ENCODE peak calls at places on chromosomes 11 and 22, in five cellular contexts. R, M, J, U and B are unnamed samples.

GRCh38 chr22:38461414-38462081 is 6.3 kb upstream of the KDELR3 start:
- DNase-seq in R (peak), M (peak), J (peak), U (peak), B (peak)

GRCh38 chr11:372809-373715 is 3.8 kb downstream of the B4GALNT4 start:
- DNase-seq in R (no peak), M (no peak), J (no peak), U (no peak), B (no peak)

GRCh38 chr22:17607891-17608521 is 20.5 kb downstream of the ATP6V1E1 start:
- DNase-seq in R (no peak), M (no peak), J (no peak), U (no peak), B (no peak)

GRCh38 chr11:90171359-90171758 is 36.9 kb downstream of the NAALAD2 start:
- DNase-seq in R (no peak), M (no peak), J (no peak), U (no peak), B (no peak)

GRCh38 chr22:22031183-22031560 is 48.6 kb upstream of the TOP3B start:
- DNase-seq in R (peak), M (no peak), J (no peak), U (no peak), B (no peak)

GRCh38 chr11:118434553-118435232 is 1.6 kb upstream of the KMT2A start:
- DNase-seq in R (peak), M (peak), J (peak), U (peak), B (peak)

GRCh38 chr11:95991545-95991944 is 67.6 kb upstream of the MTMR2 start:
- DNase-seq in R (no peak), M (no peak), J (no peak), U (no peak), B (peak)

GRCh38 chr11:114265084-114265878 is 30.9 kb upstream of the NNMT start:
- DNase-seq in R (no peak), M (no peak), J (no peak), U (no peak), B (no peak)

GRCh38 chr22:35305525-35306070 is 5.9 kb downstream of the TOM1 start:
- DNase-seq in R (no peak), M (no peak), J (no peak), U (no peak), B (no peak)

GRCh38 chr11:109378049-109378448 is 43.9 kb upstream of the C11orf87 start:
- DNase-seq in R (no peak), M (no peak), J (no peak), U (no peak), B (no peak)

GRCh38 chr11:81071641-81072040 is 1630.8 kb upstream of the TENM4 start:
- DNase-seq in R (no peak), M (no peak), J (peak), U (no peak), B (no peak)

GRCh38 chr11:64609436-64610047 is 18.5 kb downstream of the SLC22A12 start:
- DNase-seq in R (peak), M (no peak), J (no peak), U (peak), B (peak)

GRCh38 chr22:21708960-21709359 is 26.6 kb downstream of the YPEL1 start:
- DNase-seq in R (no peak), M (no peak), J (no peak), U (no peak), B (no peak)

GRCh38 chr11:72235351-72236057 is 8.5 kb downstream of the PHOX2A start:
- DNase-seq in R (no peak), M (no peak), J (no peak), U (no peak), B (no peak)

GRCh38 chr11:66617148-66617814 is 851 bp downstream of the RBM14 start:
- DNase-seq in R (no peak), M (no peak), J (peak), U (no peak), B (peak)

GRCh38 chr11:64694026-64694755 is 28.8 kb downstream of the NRXN2 start:
- DNase-seq in R (no peak), M (no peak), J (no peak), U (no peak), B (no peak)

GRCh38 chr11:112016088-112016764 is 9.0 kb upstream of the DLAT start:
- DNase-seq in R (no peak), M (no peak), J (no peak), U (no peak), B (peak)

GRCh38 chr11:103586756-103587155 is 449.7 kb upstream of the DDI1 start:
- DNase-seq in R (no peak), M (no peak), J (peak), U (no peak), B (peak)

GRCh38 chr11:27124514-27125264 is 84.1 kb downstream of the BBOX1 start:
- DNase-seq in R (peak), M (no peak), J (no peak), U (no peak), B (peak)

GRCh38 chr11:86124251-86125233 is 55.7 kb upstream of the PICALM start:
- DNase-seq in R (no peak), M (no peak), J (no peak), U (no peak), B (no peak)

GRCh38 chr11:2366733-2367132 is 10.4 kb upstream of the CD81 start:
- DNase-seq in R (no peak), M (no peak), J (no peak), U (no peak), B (no peak)

GRCh38 chr22:23579870-23580585 is at the start of gene IGLL1:
- DNase-seq in R (no peak), M (no peak), J (no peak), U (no peak), B (no peak)

GRCh38 chr11:97702948-97703347 is 1313.1 kb downstream of the JRKL start:
- DNase-seq in R (no peak), M (no peak), J (no peak), U (no peak), B (no peak)

GRCh38 chr22:28711820-28712777 is 29.5 kb downstream of the CHEK2 start:
- DNase-seq in R (no peak), M (no peak), J (peak), U (no peak), B (peak)
- TF ChIP-seq EZH2phosphoT487 in R (no peak), M (no peak), J (no peak), U (no peak), B (peak)

GRCh38 chr11:13923716-13924650 is 38.5 kb upstream of the SPON1 start:
- DNase-seq in R (peak), M (no peak), J (peak), U (no peak), B (no peak)

GRCh38 chr11:13924801-13925327 is 37.7 kb upstream of the SPON1 start:
- DNase-seq in R (peak), M (no peak), J (no peak), U (no peak), B (no peak)

GRCh38 chr11:13928566-13929251 is 33.8 kb upstream of the SPON1 start:
- DNase-seq in R (peak), M (no peak), J (peak), U (no peak), B (peak)

GRCh38 chr11:13927496-13927895 is 35.0 kb upstream of the SPON1 start:
- DNase-seq in R (no peak), M (no peak), J (no peak), U (no peak), B (no peak)

GRCh38 chr11:13923182-13923581 is 39.3 kb upstream of the SPON1 start:
- DNase-seq in R (peak), M (no peak), J (peak), U (no peak), B (no peak)
- TF ChIP-seq EZH2phosphoT487 in R (no peak), M (no peak), J (no peak), U (no peak), B (no peak)

GRCh38 chr22:37157516-37158289 is 8.0 kb upstream of the IL2RB start:
- DNase-seq in R (no peak), M (no peak), J (no peak), U (no peak), B (peak)

GRCh38 chr22:37156686-37157435 is 7.1 kb upstream of the IL2RB start:
- DNase-seq in R (no peak), M (no peak), J (no peak), U (no peak), B (no peak)

GRCh38 chr22:37160037-37160436 is 10.3 kb upstream of the IL2RB start:
- DNase-seq in R (no peak), M (peak), J (no peak), U (peak), B (no peak)

GRCh38 chr22:37161442-37161841 is 11.7 kb upstream of the IL2RB start:
- DNase-seq in R (peak), M (no peak), J (peak), U (peak), B (peak)

GRCh38 chr22:37158963-37159290 is 9.2 kb upstream of the IL2RB start:
- DNase-seq in R (no peak), M (no peak), J (no peak), U (no peak), B (no peak)
- TF ChIP-seq EZH2phosphoT487 in R (no peak), M (no peak), J (no peak), U (no peak), B (no peak)

GRCh38 chr11:76288166-76288978 is 82.1 kb upstream of the WNT11 start:
- DNase-seq in R (peak), M (no peak), J (no peak), U (no peak), B (no peak)

GRCh38 chr11:76291576-76292526 is 85.5 kb upstream of the WNT11 start:
- DNase-seq in R (no peak), M (no peak), J (peak), U (no peak), B (no peak)

GRCh38 chr11:76293189-76293631 is 86.9 kb upstream of the WNT11 start:
- DNase-seq in R (no peak), M (no peak), J (no peak), U (no peak), B (no peak)

GRCh38 chr11:76296731-76297130 is 84.2 kb downstream of the THAP12 start:
- DNase-seq in R (no peak), M (no peak), J (no peak), U (no peak), B (no peak)

GRCh38 chr11:76292583-76293188 is 86.4 kb upstream of the WNT11 start:
- DNase-seq in R (no peak), M (no peak), J (no peak), U (no peak), B (no peak)
- TF ChIP-seq EZH2phosphoT487 in R (no peak), M (no peak), J (no peak), U (no peak), B (no peak)

DNA sequence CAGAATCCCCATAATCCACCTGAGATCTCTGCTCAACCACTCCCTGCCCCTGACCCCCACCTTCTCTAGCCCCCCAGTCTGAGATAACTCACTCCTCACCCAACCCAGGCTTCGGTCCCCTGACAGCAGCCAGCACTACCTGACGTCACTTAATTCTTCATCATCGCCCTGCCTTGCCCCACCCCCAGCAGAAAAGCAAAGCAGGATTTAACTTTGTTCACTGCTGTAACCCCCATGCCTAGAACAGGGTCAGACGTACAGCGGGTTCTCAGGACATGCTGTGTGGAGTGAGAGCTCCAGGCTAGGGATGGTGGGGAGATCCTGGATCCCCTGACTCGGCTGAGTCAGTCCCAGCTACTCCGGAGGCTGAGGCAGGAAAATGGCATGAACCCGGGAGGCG is 45.8 kb downstream of the ELFN2 start:
- DNase-seq in R (no peak), M (no peak), J (no peak), U (no peak), B (peak)
- TF ChIP-seq EZH2phosphoT487 in R (no peak), M (no peak), J (no peak), U (no peak), B (no peak)

DNA sequence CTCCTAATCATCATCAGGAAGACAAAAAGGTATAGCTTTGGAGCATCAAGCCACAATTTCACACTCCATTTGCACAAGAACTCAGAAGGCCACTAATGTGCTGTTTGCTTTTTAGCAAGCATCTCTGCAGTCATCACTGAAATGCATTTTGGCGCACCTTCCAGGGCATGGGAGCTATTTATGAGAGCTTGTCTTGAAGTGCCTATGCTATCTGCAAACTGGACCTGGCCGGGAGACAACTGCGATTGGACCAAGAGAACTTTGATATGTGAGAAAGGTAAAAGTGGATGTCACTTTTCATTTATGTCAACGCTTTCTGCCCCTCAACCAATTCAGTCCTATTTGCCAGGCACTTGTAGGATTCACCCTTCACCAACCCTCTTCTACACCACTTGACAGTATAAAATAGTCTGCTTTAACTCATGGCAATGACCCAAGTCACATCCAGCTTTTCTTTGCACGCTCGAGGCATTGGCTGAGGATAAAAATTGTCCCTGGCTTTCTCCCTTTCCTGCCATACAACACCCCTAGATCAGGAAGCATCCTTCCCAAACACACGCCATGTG is 315.0 kb upstream of the API5 start:
- DNase-seq in R (no peak), M (no peak), J (no peak), U (no peak), B (no peak)
- TF ChIP-seq EZH2phosphoT487 in R (no peak), M (no peak), J (no peak), U (no peak), B (no peak)

GRCh38 chr22:33274214-33274828 is 216.1 kb upstream of the SYN3 start:
- DNase-seq in R (peak), M (peak), J (no peak), U (peak), B (peak)
- TF ChIP-seq EZH2phosphoT487 in R (no peak), M (no peak), J (no peak), U (no peak), B (no peak)